ENCODE peak calls at places on chromosomes 5 and 9, in seven cellular contexts. One of them, this sample, is unnamed.

GRCh38 chr5:103057208-103058130 is 62.5 kb downstream of the GIN1 start:
- DNase-seq in hepatocyte: peak
- DNase-seq in NT2/D1: no peak
- DNase-seq in PC-3: peak
- DNase-seq in astrocyte of the cerebellum: no peak
- DNase-seq in NB4: no peak
- DNase-seq in AG04450: no peak
- DNase-seq in this sample: peak

GRCh38 chr5:145340099-145340498 is 495.0 kb downstream of the PRELID2 start:
- DNase-seq in hepatocyte: no peak
- DNase-seq in NT2/D1: no peak
- DNase-seq in PC-3: no peak
- DNase-seq in astrocyte of the cerebellum: no peak
- DNase-seq in NB4: no peak
- DNase-seq in AG04450: no peak
- DNase-seq in this sample: no peak

GRCh38 chr5:174307031-174307408 is 261.5 kb downstream of the NSG2 start:
- DNase-seq in hepatocyte: no peak
- DNase-seq in NT2/D1: no peak
- DNase-seq in PC-3: no peak
- DNase-seq in astrocyte of the cerebellum: no peak
- DNase-seq in NB4: no peak
- DNase-seq in AG04450: no peak
- DNase-seq in this sample: no peak

GRCh38 chr9:127033784-127034183 is 88.7 kb downstream of the ANGPTL2 start:
- DNase-seq in hepatocyte: no peak
- DNase-seq in NT2/D1: no peak
- DNase-seq in PC-3: no peak
- DNase-seq in astrocyte of the cerebellum: peak
- DNase-seq in NB4: no peak
- DNase-seq in AG04450: no peak
- DNase-seq in this sample: no peak

GRCh38 chr5:135222171-135222681 is 176.8 kb downstream of the MACROH2A1 start:
- DNase-seq in hepatocyte: no peak
- DNase-seq in NT2/D1: no peak
- DNase-seq in PC-3: peak
- DNase-seq in astrocyte of the cerebellum: no peak
- DNase-seq in NB4: no peak
- DNase-seq in AG04450: no peak
- DNase-seq in this sample: no peak

GRCh38 chr9:12781334-12781733 is 6.5 kb downstream of the LURAP1L start:
- DNase-seq in hepatocyte: no peak
- DNase-seq in NT2/D1: no peak
- DNase-seq in PC-3: no peak
- DNase-seq in astrocyte of the cerebellum: no peak
- DNase-seq in NB4: no peak
- DNase-seq in AG04450: no peak
- DNase-seq in this sample: no peak

GRCh38 chr5:111782171-111782570 is 25.2 kb upstream of the NREP start:
- DNase-seq in hepatocyte: no peak
- DNase-seq in NT2/D1: no peak
- DNase-seq in PC-3: peak
- DNase-seq in astrocyte of the cerebellum: no peak
- DNase-seq in NB4: no peak
- DNase-seq in AG04450: no peak
- DNase-seq in this sample: no peak

GRCh38 chr5:84603557-84604185 is 219.0 kb upstream of the EDIL3 start:
- DNase-seq in hepatocyte: no peak
- DNase-seq in NT2/D1: no peak
- DNase-seq in PC-3: peak
- DNase-seq in astrocyte of the cerebellum: peak
- DNase-seq in NB4: no peak
- DNase-seq in AG04450: peak
- DNase-seq in this sample: peak

GRCh38 chr5:132012385-132013005 is 1.0 kb upstream of the ACSL6 start:
- DNase-seq in hepatocyte: peak
- DNase-seq in NT2/D1: no peak
- DNase-seq in PC-3: peak
- DNase-seq in astrocyte of the cerebellum: peak
- DNase-seq in NB4: peak
- DNase-seq in AG04450: peak
- DNase-seq in this sample: peak

GRCh38 chr9:86352440-86353106 is 1.6 kb downstream of the TUT7 start:
- DNase-seq in hepatocyte: no peak
- DNase-seq in NT2/D1: no peak
- DNase-seq in PC-3: no peak
- DNase-seq in astrocyte of the cerebellum: no peak
- DNase-seq in NB4: peak
- DNase-seq in AG04450: no peak
- DNase-seq in this sample: no peak

GRCh38 chr5:177304392-177305119 is 957 bp downstream of the PRELID1 start:
- DNase-seq in hepatocyte: peak
- DNase-seq in NT2/D1: no peak
- DNase-seq in PC-3: peak
- DNase-seq in astrocyte of the cerebellum: no peak
- DNase-seq in NB4: peak
- DNase-seq in AG04450: no peak
- DNase-seq in this sample: no peak

GRCh38 chr9:132409828-132410528 is at the start of gene CFAP77:
- DNase-seq in hepatocyte: peak
- DNase-seq in NT2/D1: no peak
- DNase-seq in PC-3: peak
- DNase-seq in astrocyte of the cerebellum: no peak
- DNase-seq in NB4: peak
- DNase-seq in AG04450: peak
- DNase-seq in this sample: no peak

GRCh38 chr9:4306066-4306787 is 6.4 kb upstream of the GLIS3 start:
- DNase-seq in hepatocyte: peak
- DNase-seq in NT2/D1: no peak
- DNase-seq in PC-3: no peak
- DNase-seq in astrocyte of the cerebellum: no peak
- DNase-seq in NB4: peak
- DNase-seq in AG04450: no peak
- DNase-seq in this sample: no peak

GRCh38 chr9:134611046-134611445 is 30.6 kb upstream of the COL5A1 start:
- DNase-seq in hepatocyte: no peak
- DNase-seq in NT2/D1: no peak
- DNase-seq in PC-3: no peak
- DNase-seq in astrocyte of the cerebellum: no peak
- DNase-seq in NB4: no peak
- DNase-seq in AG04450: no peak
- DNase-seq in this sample: no peak
- H3K4me3 ChIP-seq in hepatocyte: no peak
- H3K4me3 ChIP-seq in NT2/D1: no peak
- H3K4me3 ChIP-seq in PC-3: no peak
- H3K4me3 ChIP-seq in astrocyte of the cerebellum: no peak
- H3K4me3 ChIP-seq in NB4: no peak
- H3K4me3 ChIP-seq in AG04450: no peak
- H3K4me3 ChIP-seq in this sample: no peak

GRCh38 chr9:133535285-133535877 is 877 bp downstream of the ADAMTSL2 start:
- DNase-seq in hepatocyte: no peak
- DNase-seq in NT2/D1: no peak
- DNase-seq in PC-3: no peak
- DNase-seq in astrocyte of the cerebellum: no peak
- DNase-seq in NB4: no peak
- DNase-seq in AG04450: no peak
- DNase-seq in this sample: no peak

GRCh38 chr9:133537257-133537656 is 2.8 kb downstream of the ADAMTSL2 start:
- DNase-seq in hepatocyte: no peak
- DNase-seq in NT2/D1: no peak
- DNase-seq in PC-3: no peak
- DNase-seq in astrocyte of the cerebellum: no peak
- DNase-seq in NB4: no peak
- DNase-seq in AG04450: no peak
- DNase-seq in this sample: no peak

GRCh38 chr9:133538176-133538575 is 3.7 kb downstream of the ADAMTSL2 start:
- DNase-seq in hepatocyte: no peak
- DNase-seq in NT2/D1: no peak
- DNase-seq in PC-3: no peak
- DNase-seq in astrocyte of the cerebellum: no peak
- DNase-seq in NB4: no peak
- DNase-seq in AG04450: no peak
- DNase-seq in this sample: no peak

GRCh38 chr9:133536080-133536479 is 1.6 kb downstream of the ADAMTSL2 start:
- DNase-seq in hepatocyte: no peak
- DNase-seq in NT2/D1: no peak
- DNase-seq in PC-3: no peak
- DNase-seq in astrocyte of the cerebellum: no peak
- DNase-seq in NB4: no peak
- DNase-seq in AG04450: no peak
- DNase-seq in this sample: no peak

DNA sequence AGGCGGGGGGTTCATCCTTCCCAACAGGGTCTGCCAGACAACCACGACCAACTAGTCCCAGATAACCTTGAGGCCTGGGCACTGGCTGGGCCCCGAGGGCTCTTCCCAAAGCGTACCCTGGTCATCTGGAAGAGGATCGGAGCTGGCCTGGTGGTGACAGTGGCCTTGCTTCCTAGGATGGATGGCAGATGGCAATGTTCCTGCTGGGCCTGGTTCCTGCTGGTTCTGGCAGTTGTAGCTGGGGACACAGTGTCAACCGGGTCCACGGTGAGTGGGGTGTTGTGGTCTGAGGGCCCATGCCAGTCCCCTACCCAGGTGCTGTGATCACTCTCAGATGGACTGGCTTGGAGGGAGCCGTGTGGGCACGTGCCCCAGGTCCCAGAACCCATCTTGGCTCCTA is 2.0 kb downstream of the ADAMTSL2 start:
- DNase-seq in hepatocyte: no peak
- DNase-seq in NT2/D1: no peak
- DNase-seq in PC-3: no peak
- DNase-seq in astrocyte of the cerebellum: no peak
- DNase-seq in NB4: no peak
- DNase-seq in AG04450: no peak
- DNase-seq in this sample: no peak
- H3K4me3 ChIP-seq in hepatocyte: no peak
- H3K4me3 ChIP-seq in NT2/D1: no peak
- H3K4me3 ChIP-seq in PC-3: no peak
- H3K4me3 ChIP-seq in astrocyte of the cerebellum: no peak
- H3K4me3 ChIP-seq in NB4: no peak
- H3K4me3 ChIP-seq in AG04450: no peak
- H3K4me3 ChIP-seq in this sample: no peak

DNA sequence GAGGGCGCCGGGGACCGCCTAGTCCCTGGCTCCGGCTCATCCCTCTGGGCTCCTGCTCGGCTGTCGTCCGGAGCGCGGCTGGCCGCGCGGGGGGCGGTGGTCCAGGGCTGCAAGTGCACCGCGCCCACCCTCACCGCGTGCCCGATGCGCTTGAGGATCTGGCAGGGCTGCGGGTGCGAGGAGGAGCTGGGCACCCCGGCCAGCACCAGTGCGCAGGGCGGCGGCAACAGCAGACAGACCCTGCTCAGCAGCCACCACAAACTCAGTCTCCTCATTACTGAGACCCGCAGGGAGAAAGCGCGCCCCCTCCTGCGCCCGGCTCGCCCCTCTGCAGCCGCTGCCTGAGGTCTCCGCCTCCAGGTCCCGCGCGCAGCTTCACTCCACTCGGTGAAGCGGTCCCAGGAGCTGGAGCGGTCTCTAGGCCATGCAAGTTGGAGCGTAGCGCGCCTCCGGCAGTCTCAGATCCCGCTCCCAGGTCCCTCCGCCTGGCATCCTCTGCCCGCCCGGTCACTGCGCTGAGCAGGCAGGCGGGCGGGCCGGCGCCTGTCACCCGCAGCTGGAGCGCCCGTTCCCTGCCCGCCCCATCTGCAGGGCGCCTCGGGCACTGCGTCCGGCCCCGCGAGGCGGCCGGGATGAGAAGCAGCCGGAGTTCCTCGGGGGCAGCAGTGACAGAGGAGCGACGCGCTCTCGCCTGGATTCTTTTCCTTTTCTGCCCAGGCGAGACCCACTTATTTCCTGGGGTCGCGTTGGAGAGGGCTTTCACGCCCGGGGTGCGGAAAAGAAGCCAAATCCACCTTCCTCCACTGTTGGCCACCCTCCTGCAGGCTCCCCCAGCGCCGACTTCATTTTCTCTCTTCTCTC is 512 bp downstream of the GRIN3A start:
- DNase-seq in hepatocyte: peak
- DNase-seq in NT2/D1: no peak
- DNase-seq in PC-3: no peak
- DNase-seq in astrocyte of the cerebellum: no peak
- DNase-seq in NB4: no peak
- DNase-seq in AG04450: no peak
- DNase-seq in this sample: no peak
- H3K4me3 ChIP-seq in hepatocyte: peak
- H3K4me3 ChIP-seq in NT2/D1: peak
- H3K4me3 ChIP-seq in PC-3: peak
- H3K4me3 ChIP-seq in astrocyte of the cerebellum: peak
- H3K4me3 ChIP-seq in NB4: no peak
- H3K4me3 ChIP-seq in AG04450: no peak
- H3K4me3 ChIP-seq in this sample: peak

DNA sequence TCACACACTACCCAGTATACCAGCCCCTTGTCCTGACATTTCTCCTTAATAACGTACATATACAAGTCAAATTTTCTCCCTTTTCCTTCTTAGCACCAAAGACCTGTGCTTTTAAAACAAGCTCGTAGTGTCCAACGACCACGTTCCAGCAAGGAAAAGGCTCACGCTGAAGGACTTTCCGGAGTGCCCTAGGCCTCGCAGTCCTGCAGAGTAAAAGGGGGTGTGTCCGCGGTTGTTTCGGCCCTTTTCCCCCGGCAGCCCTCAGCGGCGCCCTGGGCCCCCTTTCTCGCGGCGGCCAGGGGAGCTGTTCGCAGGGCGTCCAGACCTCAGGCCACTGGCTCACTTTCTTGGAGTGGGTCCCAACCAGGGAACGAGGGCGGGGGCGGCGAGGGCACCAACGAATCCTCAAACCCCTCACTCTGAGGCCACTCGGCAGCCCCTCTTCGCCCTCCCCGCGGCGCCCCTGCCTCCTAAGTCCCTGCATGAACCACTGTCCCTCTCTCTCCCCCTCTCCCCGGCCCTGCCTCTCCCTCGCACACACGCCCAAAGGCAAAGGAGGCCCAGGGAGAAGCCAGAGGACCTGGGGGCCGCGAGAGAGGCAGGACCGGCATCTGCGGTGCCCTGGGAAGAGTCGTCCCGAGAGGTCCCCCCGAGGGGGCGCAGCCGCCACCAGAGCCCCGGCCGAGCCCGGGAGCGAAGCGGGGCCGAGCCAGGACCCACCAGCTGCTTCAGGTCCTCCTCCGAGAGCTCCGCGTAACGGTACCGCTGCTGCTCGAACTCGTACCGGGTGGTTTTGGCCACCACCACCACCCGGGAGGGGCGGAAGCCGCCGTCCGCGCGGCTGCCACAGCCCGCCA is 718 bp downstream of the NADK2 start:
- DNase-seq in hepatocyte: peak
- DNase-seq in NT2/D1: peak
- DNase-seq in PC-3: peak
- DNase-seq in astrocyte of the cerebellum: no peak
- DNase-seq in NB4: peak
- DNase-seq in AG04450: peak
- DNase-seq in this sample: no peak
- H3K4me3 ChIP-seq in hepatocyte: peak
- H3K4me3 ChIP-seq in NT2/D1: peak
- H3K4me3 ChIP-seq in PC-3: peak
- H3K4me3 ChIP-seq in astrocyte of the cerebellum: peak
- H3K4me3 ChIP-seq in NB4: peak
- H3K4me3 ChIP-seq in AG04450: peak
- H3K4me3 ChIP-seq in this sample: peak